ENCODE peak calls at places on chromosomes 5 and 9, in five cellular contexts. M is uterus, T is NB4, Y is cardiac muscle cell, Q is kidney epithelial cell. C is an unnamed sample.

GRCh38 chr9:109453210-109453842 is 44.8 kb downstream of the PTPN3 start:
- DNase-seq in Q (no peak), Y (no peak), T (peak; percentile 40), M (no peak), C (no peak)

GRCh38 chr5:135154961-135155360 is 120.9 kb upstream of the PITX1 start:
- DNase-seq in Y (no peak), M (no peak), Q (no peak), T (no peak), C (no peak)

GRCh38 chr9:78406933-78407332 is 110.0 kb downstream of the PSAT1 start:
- DNase-seq in M (no peak), Y (no peak), T (peak; percentile 11), Q (no peak), C (no peak)

GRCh38 chr5:37661227-37661920 is 178.5 kb downstream of the GDNF start:
- DNase-seq in M (no peak), T (no peak), Q (no peak), Y (no peak), C (no peak)

GRCh38 chr9:131697097-131697496 is 42.8 kb downstream of the RAPGEF1 start:
- DNase-seq in M (peak; percentile 52), Y (peak; percentile 13), Q (peak; percentile 62), T (no peak), C (no peak)

GRCh38 chr9:87554177-87554940 is 56.7 kb downstream of the DAPK1 start:
- DNase-seq in Y (no peak), Q (no peak), M (no peak), T (peak; percentile 6), C (no peak)

GRCh38 chr9:4984171-4984570 is 901 bp upstream of the JAK2 start:
- DNase-seq in M (no peak), T (no peak), Q (no peak), Y (no peak), C (no peak)

GRCh38 chr9:129703667-129704355 is 38.4 kb downstream of the PRRX2 start:
- DNase-seq in Y (no peak), T (no peak), M (peak; percentile 42), Q (no peak), C (no peak)

GRCh38 chr5:69315972-69316371 is 16.6 kb downstream of the CCDC125 start:
- DNase-seq in M (no peak), Q (no peak), T (no peak), Y (no peak), C (no peak)

GRCh38 chr5:165460911-165461310 is 1955.5 kb downstream of the MAT2B start:
- DNase-seq in T (no peak), M (no peak), Y (no peak), Q (no peak), C (no peak)

GRCh38 chr5:111472579-111472978 is 39.8 kb downstream of the STARD4 start:
- DNase-seq in M (no peak), T (peak; percentile 82), Y (no peak), Q (no peak), C (no peak)

GRCh38 chr5:7795311-7795710 is 55.6 kb downstream of the CFAP90 start:
- DNase-seq in Q (no peak), M (no peak), Y (no peak), T (no peak), C (no peak)

GRCh38 chr5:86688414-86688813 is 70.7 kb downstream of the COX7C start:
- DNase-seq in M (no peak), Q (peak; percentile 35), Y (no peak), T (no peak), C (no peak)

GRCh38 chr9:96350866-96351265 is 32.6 kb downstream of the SLC35D2 start:
- DNase-seq in Y (no peak), M (no peak), Q (no peak), T (no peak), C (no peak)

GRCh38 chr5:72842816-72843215 is 26.4 kb downstream of the TNPO1 start:
- DNase-seq in Q (peak; percentile 23), M (no peak), Y (no peak), T (peak; percentile 70), C (no peak)

GRCh38 chr5:81268797-81269196 is 32.6 kb upstream of the ZCCHC9 start:
- DNase-seq in T (peak; percentile 14), Q (peak; percentile 69), Y (no peak), M (no peak), C (no peak)

GRCh38 chr5:23776684-23777083 is 269.3 kb downstream of the PRDM9 start:
- DNase-seq in T (no peak), Q (no peak), M (no peak), Y (no peak), C (no peak)

GRCh38 chr9:37811906-37812476 is 11.4 kb downstream of the DCAF10 start:
- DNase-seq in Q (no peak), M (no peak), Y (no peak), T (no peak), C (no peak)

GRCh38 chr9:37800631-37801286 is at the start of gene DCAF10:
- DNase-seq in M (peak; percentile 76), T (peak; percentile 86), Q (no peak), Y (peak; percentile 90), C (peak; percentile 93)

GRCh38 chr9:37801287-37801850 is 772 bp downstream of the DCAF10 start:
- DNase-seq in T (peak; percentile 44), Q (no peak), M (no peak), Y (peak; percentile 52), C (peak; percentile 57)

GRCh38 chr9:37801959-37802711 is 1.5 kb downstream of the DCAF10 start:
- DNase-seq in M (no peak), Q (no peak), T (no peak), Y (no peak), C (no peak)

GRCh38 chr9:37806271-37806670 is 5.7 kb downstream of the DCAF10 start:
- DNase-seq in Q (no peak), Y (no peak), M (no peak), T (no peak), C (no peak)
- H3K4me3 ChIP-seq in Q (no peak overlapping the region), Y (no peak overlapping the region), M (no peak overlapping the region), T (no peak overlapping the region), C (no peak overlapping the region)

GRCh38 chr9:136373300-136374182 is at the start of gene CARD9:
- DNase-seq in Y (no peak), M (no peak), Q (no peak), T (peak; percentile 94), C (no peak)

GRCh38 chr9:136374183-136374575 is 710 bp upstream of the CARD9 start:
- DNase-seq in M (no peak), Y (no peak), Q (no peak), T (no peak), C (no peak)

GRCh38 chr9:136372006-136372405 is 1.5 kb downstream of the CARD9 start:
- DNase-seq in M (no peak), Q (no peak), Y (no peak), T (no peak), C (no peak)

GRCh38 chr9:136370687-136371530 is 2.6 kb downstream of the CARD9 start:
- DNase-seq in T (no peak), Y (no peak), Q (no peak), M (no peak), C (no peak)

GRCh38 chr9:136372561-136373299 is 739 bp downstream of the CARD9 start:
- DNase-seq in Q (peak; percentile 69), Y (peak; percentile 19), T (peak; percentile 96), M (no peak), C (no peak)
- H3K4me3 ChIP-seq in Q (no peak overlapping the region), Y (no peak overlapping the region), T (peak overlapping the region; percentile 92), M (no peak overlapping the region), C (no peak overlapping the region)

GRCh38 chr9:113522858-113523257 is 59.3 kb downstream of the RGS3 start:
- DNase-seq in Y (no peak), M (no peak), Q (no peak), T (no peak), C (no peak)
- H3K4me3 ChIP-seq in Y (no peak overlapping the region), M (no peak overlapping the region), Q (no peak overlapping the region), T (no peak overlapping the region), C (peak overlapping the region; percentile 53)

GRCh38 chr9:2810424-2811075 is 33.3 kb downstream of the PUM3 start:
- DNase-seq in M (no peak), Q (no peak), T (no peak), Y (no peak), C (no peak)
- H3K4me3 ChIP-seq in M (no peak overlapping the region), Q (no peak overlapping the region), T (no peak overlapping the region), Y (no peak overlapping the region), C (no peak overlapping the region)

GRCh38 chr9:99023229-99023628 is 79.5 kb downstream of the COL15A1 start:
- DNase-seq in Y (no peak), Q (no peak), M (no peak), T (no peak), C (no peak)
- H3K4me3 ChIP-seq in Y (no peak overlapping the region), Q (no peak overlapping the region), M (no peak overlapping the region), T (no peak overlapping the region), C (no peak overlapping the region)

DNA sequence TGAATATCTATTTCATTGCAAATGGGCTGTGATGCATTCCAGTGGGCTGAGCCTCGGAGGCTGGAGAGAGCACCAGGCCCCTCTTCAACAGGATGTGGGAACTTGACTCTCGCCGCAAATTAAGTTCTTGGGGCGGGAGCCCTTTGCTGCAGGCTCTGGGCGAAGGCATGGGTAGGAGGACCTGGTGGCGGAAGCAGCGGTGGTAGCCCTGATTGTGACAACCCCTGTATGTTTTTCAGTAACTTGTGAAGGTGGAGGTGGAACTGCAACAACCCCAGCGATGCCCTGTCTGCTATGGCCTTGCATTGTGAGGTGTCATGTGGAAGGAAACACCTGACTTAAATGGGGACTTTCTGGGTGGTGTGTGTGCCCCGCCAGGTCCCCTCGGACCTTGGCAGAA is 9.4 kb downstream of the FYB1 start:
- DNase-seq in T (peak; percentile 68), M (no peak), Q (no peak), Y (no peak), C (peak; percentile 84)
- H3K4me3 ChIP-seq in T (no peak overlapping the region), M (no peak overlapping the region), Q (no peak overlapping the region), Y (no peak overlapping the region), C (peak overlapping the region; percentile 36)

GRCh38 chr5:170330568-170331054 is 33.0 kb upstream of the LCP2 start:
- DNase-seq in M (no peak), T (peak; percentile 81), Y (no peak), Q (no peak), C (peak; percentile 31)
- H3K4me3 ChIP-seq in M (no peak overlapping the region), T (peak overlapping the region; percentile 41), Y (no peak overlapping the region), Q (no peak overlapping the region), C (peak overlapping the region; percentile 43)

DNA sequence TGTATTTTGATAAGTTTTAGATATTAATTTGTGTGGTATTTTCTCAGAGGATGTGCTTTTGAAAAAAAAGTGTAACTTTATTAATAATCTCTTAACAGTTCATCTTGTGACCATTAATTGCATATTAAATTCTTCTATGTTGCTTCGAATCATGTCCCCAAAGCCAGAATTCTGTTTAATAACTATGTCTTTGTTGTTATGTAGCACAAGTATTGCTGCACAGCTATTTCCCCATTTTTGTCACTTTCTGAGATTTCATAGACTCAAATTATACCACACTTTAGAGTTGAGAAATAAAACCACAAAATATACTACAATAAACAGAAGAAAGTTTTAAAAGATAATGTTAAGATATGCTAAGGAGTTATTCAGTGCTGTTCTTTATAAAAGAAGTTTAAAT is 2.8 kb downstream of the MEF2C start:
- DNase-seq in Y (no peak), Q (no peak), T (no peak), M (no peak), C (no peak)
- H3K4me3 ChIP-seq in Y (peak overlapping the region; percentile 75), Q (no peak overlapping the region), T (no peak overlapping the region), M (peak overlapping the region; percentile 72), C (no peak overlapping the region)

DNA sequence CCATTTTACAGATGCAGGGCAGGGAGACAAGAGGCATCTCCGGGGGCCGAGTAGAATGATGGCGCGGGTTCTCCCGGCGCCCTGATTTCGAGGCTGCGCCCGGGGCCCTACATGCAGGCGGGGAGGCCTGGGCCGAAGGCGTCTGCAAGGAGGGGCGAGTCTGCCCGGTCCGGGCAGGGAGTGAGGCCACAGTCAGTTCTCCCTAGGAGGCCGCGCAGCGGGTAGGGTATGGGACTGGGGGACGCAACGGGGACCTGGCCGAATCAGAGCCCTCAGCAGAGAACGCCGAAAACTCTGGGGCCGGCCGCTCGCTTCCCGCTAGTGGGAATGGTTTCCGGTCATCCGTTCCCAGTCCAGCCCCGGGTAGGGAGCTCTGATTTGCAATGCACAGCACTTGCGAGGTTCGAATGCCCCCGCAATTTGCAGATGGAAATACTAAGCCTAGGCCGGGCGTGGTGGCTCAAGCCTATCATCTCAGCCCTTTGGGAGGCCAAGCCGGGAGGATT is 6.4 kb downstream of the TLX3 start:
- DNase-seq in Q (no peak), Y (no peak), T (no peak), M (no peak), C (no peak)
- H3K4me3 ChIP-seq in Q (no peak overlapping the region), Y (no peak overlapping the region), T (no peak overlapping the region), M (no peak overlapping the region), C (no peak overlapping the region)